ENCODE peak calls at places on chromosome 11, in six cellular contexts. S, K, C, Z, W and M are unnamed samples.

GRCh38 chr11:64059339-64060176 is 23.8 kb downstream of the FLRT1 start:
- DNase-seq in S (no peak), K (no peak), C (no peak), Z (no peak), W (no peak), M (no peak)

GRCh38 chr11:104529213-104529612 is 365.3 kb upstream of the PDGFD start:
- DNase-seq in S (no peak), K (no peak), C (no peak), Z (no peak), W (no peak), M (no peak)

GRCh38 chr11:76810151-76810853 is 27.1 kb downstream of the TSKU start:
- DNase-seq in S (peak; percentile 19), K (no peak), C (no peak), Z (peak; percentile 30), W (no peak), M (peak; percentile 78)

GRCh38 chr11:47413908-47414684 is 5.7 kb downstream of the SLC39A13 start:
- DNase-seq in S (no peak), K (no peak), C (no peak), Z (no peak), W (no peak), M (no peak)

GRCh38 chr11:46378811-46379482 is 2.5 kb upstream of the MDK start:
- DNase-seq in S (no peak), K (no peak), C (no peak), Z (no peak), W (no peak), M (no peak)

GRCh38 chr11:111220716-111221115 is 24.8 kb upstream of the POU2AF2 start:
- DNase-seq in S (no peak), K (no peak), C (no peak), Z (no peak), W (no peak), M (no peak)

GRCh38 chr11:124746621-124747243 is 5.3 kb downstream of the VSIG2 start:
- DNase-seq in S (peak; percentile 88), K (peak; percentile 68), C (no peak), Z (no peak), W (peak; percentile 64), M (no peak)

GRCh38 chr11:72781313-72782080 is 12.3 kb downstream of the STARD10 start:
- DNase-seq in S (no peak), K (peak; percentile 44), C (no peak), Z (no peak), W (peak; percentile 32), M (no peak)

GRCh38 chr11:86234831-86235461 is 9.6 kb upstream of the EED start:
- DNase-seq in S (no peak), K (no peak), C (no peak), Z (no peak), W (no peak), M (no peak)

GRCh38 chr11:8638300-8638699 is 44.2 kb downstream of the TRIM66 start:
- DNase-seq in S (no peak), K (no peak), C (no peak), Z (no peak), W (no peak), M (no peak)

GRCh38 chr11:65366340-65366773 is 11.8 kb downstream of the TIGD3 start:
- DNase-seq in S (peak; percentile 84), K (no peak), C (peak; percentile 63), Z (no peak), W (peak; percentile 61), M (no peak)

GRCh38 chr11:106399075-106399500 is 321.6 kb downstream of the AASDHPPT start:
- DNase-seq in S (peak; percentile 58), K (no peak), C (peak; percentile 91), Z (no peak), W (no peak), M (no peak)

GRCh38 chr11:61550665-61551227 is 30.1 kb downstream of the SYT7 start:
- DNase-seq in S (no peak), K (no peak), C (no peak), Z (no peak), W (no peak), M (no peak)

GRCh38 chr11:94563176-94563847 is 3.9 kb upstream of the PIWIL4 start:
- DNase-seq in S (no peak), K (no peak), C (peak; percentile 48), Z (no peak), W (no peak), M (no peak)

GRCh38 chr11:20403059-20403458 is 15.5 kb downstream of the PRMT3 start:
- DNase-seq in S (no peak), K (no peak), C (no peak), Z (no peak), W (no peak), M (no peak)

GRCh38 chr11:13040969-13041561 is 31.9 kb downstream of the RASSF10 start:
- DNase-seq in S (no peak), K (no peak), C (no peak), Z (no peak), W (peak; percentile 21), M (no peak)

GRCh38 chr11:58805065-58805464 is 39.4 kb downstream of the GLYATL2 start:
- DNase-seq in S (no peak), K (no peak), C (peak; percentile 0), Z (no peak), W (no peak), M (no peak)